ENCODE peak calls at places on chromosomes 16 and 17, in five cellular contexts. X is GM23338, B is K562, A is A549, V is HepG2. G is an unnamed sample.

GRCh38 chr17:66580178-66580577 is 254.7 kb upstream of the CACNG5 start:
- DNase-seq in X (peak; percentile 54), B (no peak), A (peak; percentile 40), V (peak; percentile 40), G (no peak)

GRCh38 chr17:3418222-3418621 is 7.1 kb downstream of the OR3A3 start:
- DNase-seq in X (no peak), B (no peak), A (no peak), V (no peak), G (no peak)

GRCh38 chr16:55668337-55669281 is 12.8 kb downstream of the SLC6A2 start:
- DNase-seq in X (peak; percentile 59), B (no peak), A (peak; percentile 24), V (peak; percentile 33), G (no peak)

GRCh38 chr16:50093607-50094570 is 28.1 kb downstream of the HEATR3 start:
- DNase-seq in X (no peak), B (no peak), A (no peak), V (no peak), G (no peak)

GRCh38 chr17:3528604-3529511 is 28.8 kb downstream of the TRPV3 start:
- DNase-seq in X (no peak), B (no peak), A (no peak), V (no peak), G (no peak)

GRCh38 chr16:11391576-11391975 is 46.3 kb downstream of the RMI2 start:
- DNase-seq in X (peak; percentile 67), B (no peak), A (no peak), V (no peak), G (no peak)

GRCh38 chr17:74444406-74444805 is 12.5 kb downstream of the GPRC5C start:
- DNase-seq in X (no peak), B (no peak), A (no peak), V (no peak), G (no peak)

GRCh38 chr17:65137076-65137935 is at the start of gene RGS9:
- DNase-seq in X (peak; percentile 93), B (peak; percentile 93), A (peak; percentile 77), V (peak; percentile 52), G (peak; percentile 38)

GRCh38 chr17:78998311-78999055 is 11.1 kb downstream of the CANT1 start:
- DNase-seq in X (no peak), B (no peak), A (no peak), V (no peak), G (no peak)

GRCh38 chr16:85514601-85515318 is 98.4 kb upstream of the GSE1 start:
- DNase-seq in X (peak; percentile 61), B (no peak), A (peak; percentile 92), V (peak; percentile 99), G (no peak)

GRCh38 chr16:85512716-85513115 is 100.4 kb upstream of the GSE1 start:
- DNase-seq in X (no peak), B (no peak), A (no peak), V (no peak), G (no peak)

GRCh38 chr16:85514295-85514600 is 98.9 kb upstream of the GSE1 start:
- DNase-seq in X (no peak), B (no peak), A (no peak), V (no peak), G (no peak)

GRCh38 chr16:85513180-85513579 is 99.9 kb upstream of the GSE1 start:
- DNase-seq in X (no peak), B (no peak), A (no peak), V (no peak), G (no peak)

GRCh38 chr16:85513649-85514048 is 99.5 kb upstream of the GSE1 start:
- DNase-seq in X (no peak), B (no peak), A (no peak), V (no peak), G (no peak)
- TF ChIP-seq JUNB in X (no peak), B (no peak), A (no peak), V (no peak), G (no peak)

DNA sequence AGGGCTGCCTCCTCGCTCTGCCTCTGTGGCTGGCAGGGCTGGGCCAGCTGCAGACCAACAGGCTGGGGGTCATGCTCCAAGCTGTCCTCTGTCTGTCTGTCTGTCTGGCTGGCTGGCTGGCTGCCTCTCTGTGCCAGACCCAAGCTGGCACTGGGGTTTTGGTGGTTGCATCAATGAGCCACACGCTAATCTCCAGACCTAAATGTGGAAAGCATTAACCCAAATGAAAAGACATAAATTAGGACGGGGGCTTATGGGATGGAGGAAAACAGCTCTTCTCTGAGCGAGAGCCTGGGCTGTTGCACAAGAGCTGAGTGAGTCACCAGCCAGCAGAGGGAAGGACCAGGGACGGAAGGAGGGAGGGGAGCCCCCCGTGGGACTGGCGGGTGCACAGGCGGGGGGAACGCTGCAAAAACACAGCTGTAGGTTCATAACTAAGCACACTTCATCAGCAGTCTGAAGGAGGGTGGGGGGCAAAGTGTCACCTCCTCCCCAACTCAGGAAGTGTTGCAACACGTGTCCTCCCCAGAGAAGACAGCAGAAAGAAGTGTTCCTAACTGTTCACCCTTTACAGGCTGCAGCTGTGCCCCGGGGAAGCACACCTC is 83.4 kb downstream of the GAS7 start:
- DNase-seq in X (no peak), B (no peak), A (peak; percentile 57), V (no peak), G (peak; percentile 13)
- TF ChIP-seq JUNB in X (no peak), B (no peak), A (peak; percentile 66), V (no peak), G (no peak)

GRCh38 chr16:2713985-2714774 is 5.8 kb downstream of the PRSS27 start:
- DNase-seq in X (no peak), B (no peak), A (no peak), V (no peak), G (no peak)
- TF ChIP-seq JUNB in X (no peak), B (no peak), A (no peak), V (no peak), G (no peak)

DNA sequence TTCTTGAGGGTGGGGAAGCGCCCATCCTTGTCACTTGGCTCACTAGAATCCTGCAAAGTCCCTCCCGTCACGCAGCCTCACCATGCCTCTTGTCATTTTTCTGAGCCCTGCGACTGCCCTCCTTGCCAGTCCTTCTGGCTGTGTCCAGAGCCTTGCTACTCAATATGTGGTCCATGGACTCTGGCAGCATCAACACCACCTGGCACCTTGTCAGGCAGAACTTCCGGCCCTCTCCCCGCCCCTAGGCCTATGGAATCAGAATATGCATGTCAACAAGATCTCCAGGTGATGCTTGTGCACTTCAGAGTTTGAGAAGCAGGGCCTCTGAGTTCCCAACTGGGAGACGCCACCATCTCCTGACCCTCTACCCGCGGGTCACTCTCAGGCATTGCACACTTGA is 12.1 kb downstream of the PIMREG start:
- DNase-seq in X (no peak), B (no peak), A (no peak), V (no peak), G (no peak)
- TF ChIP-seq JUNB in X (no peak), B (no peak), A (no peak), V (no peak), G (no peak)

DNA sequence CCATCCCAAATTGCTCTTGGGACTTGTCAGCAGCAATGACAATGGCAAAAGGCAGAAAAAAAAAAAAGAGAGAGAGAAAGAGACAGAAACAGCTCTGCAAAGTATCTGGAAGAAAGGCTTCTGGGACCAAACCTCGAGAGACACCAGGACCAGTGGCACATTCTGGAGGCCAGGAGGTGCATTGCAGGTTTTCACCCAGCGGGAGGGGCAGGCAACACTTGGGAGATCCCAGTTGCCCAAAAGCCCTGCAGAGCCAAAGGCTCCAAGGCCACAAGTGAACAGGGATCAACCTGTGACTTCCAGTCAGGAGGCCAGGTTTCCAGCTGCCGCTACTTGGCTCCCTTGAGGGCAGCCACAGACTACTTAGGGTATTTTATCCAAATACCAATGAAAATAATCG is 110.8 kb upstream of the CDH5 start:
- DNase-seq in X (peak; percentile 49), B (no peak), A (no peak), V (no peak), G (no peak)
- TF ChIP-seq JUNB in X (no peak), B (no peak), A (no peak), V (no peak), G (no peak)